ENCODE peak calls at places on chromosomes 5 and 9, in six cellular contexts. One of them, this sample, is unnamed.

GRCh38 chr5:36029914-36030313 is 36.8 kb downstream of the UGT3A2 start:
- DNase-seq in MM.1S: no peak
- DNase-seq in esophagus muscularis mucosa: peak; percentile 72
- DNase-seq in prostate gland: no peak
- DNase-seq in adipocyte: no peak
- DNase-seq in mesenchymal stem cell: no peak
- DNase-seq in this sample: no peak

GRCh38 chr9:127524373-127524772 is 73.1 kb downstream of the LRSAM1 start:
- DNase-seq in prostate gland: no peak
- DNase-seq in esophagus muscularis mucosa: no peak
- DNase-seq in MM.1S: no peak
- DNase-seq in adipocyte: no peak
- DNase-seq in mesenchymal stem cell: peak; percentile 73
- DNase-seq in this sample: no peak

GRCh38 chr5:103923616-103924168 is 361.1 kb upstream of the NUDT12 start:
- DNase-seq in mesenchymal stem cell: no peak
- DNase-seq in MM.1S: no peak
- DNase-seq in esophagus muscularis mucosa: no peak
- DNase-seq in adipocyte: no peak
- DNase-seq in prostate gland: no peak
- DNase-seq in this sample: no peak

GRCh38 chr9:137582286-137582860 is 3.6 kb upstream of the DPH7 start:
- DNase-seq in MM.1S: no peak
- DNase-seq in esophagus muscularis mucosa: no peak
- DNase-seq in prostate gland: no peak
- DNase-seq in adipocyte: no peak
- DNase-seq in mesenchymal stem cell: no peak
- DNase-seq in this sample: no peak

GRCh38 chr5:126641387-126641786 is 40.6 kb downstream of the PHAX start:
- DNase-seq in prostate gland: no peak
- DNase-seq in adipocyte: no peak
- DNase-seq in esophagus muscularis mucosa: no peak
- DNase-seq in mesenchymal stem cell: no peak
- DNase-seq in MM.1S: no peak
- DNase-seq in this sample: no peak

GRCh38 chr5:95221234-95221633 is 63.7 kb downstream of the MCTP1 start:
- DNase-seq in MM.1S: peak; percentile 48
- DNase-seq in adipocyte: no peak
- DNase-seq in mesenchymal stem cell: no peak
- DNase-seq in esophagus muscularis mucosa: no peak
- DNase-seq in prostate gland: no peak
- DNase-seq in this sample: no peak

GRCh38 chr9:126327750-126328120 is 1.1 kb downstream of the MVB12B start:
- DNase-seq in mesenchymal stem cell: peak; percentile 14
- DNase-seq in esophagus muscularis mucosa: no peak
- DNase-seq in adipocyte: peak; percentile 22
- DNase-seq in prostate gland: no peak
- DNase-seq in MM.1S: no peak
- DNase-seq in this sample: no peak

GRCh38 chr9:35227283-35227682 is 65.5 kb downstream of the UNC13B start:
- DNase-seq in adipocyte: no peak
- DNase-seq in prostate gland: no peak
- DNase-seq in mesenchymal stem cell: no peak
- DNase-seq in esophagus muscularis mucosa: no peak
- DNase-seq in MM.1S: no peak
- DNase-seq in this sample: no peak

GRCh38 chr9:115360122-115360521 is 242.2 kb upstream of the TNC start:
- DNase-seq in mesenchymal stem cell: no peak
- DNase-seq in esophagus muscularis mucosa: no peak
- DNase-seq in prostate gland: no peak
- DNase-seq in MM.1S: no peak
- DNase-seq in adipocyte: no peak
- DNase-seq in this sample: no peak

GRCh38 chr9:87167616-87168015 is 220.3 kb upstream of the GAS1 start:
- DNase-seq in prostate gland: no peak
- DNase-seq in adipocyte: no peak
- DNase-seq in esophagus muscularis mucosa: no peak
- DNase-seq in mesenchymal stem cell: no peak
- DNase-seq in MM.1S: no peak
- DNase-seq in this sample: no peak

GRCh38 chr9:69674112-69674511 is 1.9 kb upstream of the APBA1 start:
- DNase-seq in esophagus muscularis mucosa: no peak
- DNase-seq in prostate gland: no peak
- DNase-seq in mesenchymal stem cell: no peak
- DNase-seq in adipocyte: no peak
- DNase-seq in MM.1S: no peak
- DNase-seq in this sample: no peak

GRCh38 chr5:180101451-180102105 is 30.0 kb upstream of the RNF130 start:
- DNase-seq in prostate gland: no peak
- DNase-seq in adipocyte: no peak
- DNase-seq in MM.1S: no peak
- DNase-seq in mesenchymal stem cell: no peak
- DNase-seq in esophagus muscularis mucosa: no peak
- DNase-seq in this sample: no peak

GRCh38 chr9:15873573-15874177 is 320.8 kb downstream of the CCDC171 start:
- DNase-seq in adipocyte: peak; percentile 89
- DNase-seq in mesenchymal stem cell: peak; percentile 58
- DNase-seq in esophagus muscularis mucosa: no peak
- DNase-seq in prostate gland: no peak
- DNase-seq in MM.1S: peak; percentile 48
- DNase-seq in this sample: peak; percentile 39

GRCh38 chr9:33130501-33130900 is 36.6 kb downstream of the B4GALT1 start:
- DNase-seq in prostate gland: no peak
- DNase-seq in adipocyte: peak; percentile 43
- DNase-seq in esophagus muscularis mucosa: no peak
- DNase-seq in mesenchymal stem cell: peak; percentile 72
- DNase-seq in MM.1S: no peak
- DNase-seq in this sample: no peak

GRCh38 chr5:121981254-121981653 is 19.5 kb downstream of the SRFBP1 start:
- DNase-seq in prostate gland: no peak
- DNase-seq in mesenchymal stem cell: no peak
- DNase-seq in MM.1S: no peak
- DNase-seq in adipocyte: no peak
- DNase-seq in esophagus muscularis mucosa: no peak
- DNase-seq in this sample: no peak

GRCh38 chr9:29456940-29457339 is 1883.7 kb upstream of the C9orf72 start:
- DNase-seq in mesenchymal stem cell: peak; percentile 11
- DNase-seq in prostate gland: no peak
- DNase-seq in adipocyte: no peak
- DNase-seq in MM.1S: no peak
- DNase-seq in esophagus muscularis mucosa: no peak
- DNase-seq in this sample: no peak

GRCh38 chr9:73349476-73349875 is 197.8 kb downstream of the ANXA1 start:
- DNase-seq in mesenchymal stem cell: no peak
- DNase-seq in prostate gland: no peak
- DNase-seq in adipocyte: no peak
- DNase-seq in MM.1S: no peak
- DNase-seq in esophagus muscularis mucosa: no peak
- DNase-seq in this sample: no peak

GRCh38 chr5:171537923-171538537 is 118.6 kb downstream of the FGF18 start:
- DNase-seq in adipocyte: no peak
- DNase-seq in esophagus muscularis mucosa: no peak
- DNase-seq in MM.1S: no peak
- DNase-seq in prostate gland: no peak
- DNase-seq in mesenchymal stem cell: no peak
- DNase-seq in this sample: no peak

GRCh38 chr5:96809898-96810297 is 2.2 kb upstream of the ERAP1 start:
- DNase-seq in adipocyte: no peak
- DNase-seq in MM.1S: no peak
- DNase-seq in prostate gland: no peak
- DNase-seq in mesenchymal stem cell: no peak
- DNase-seq in esophagus muscularis mucosa: no peak
- DNase-seq in this sample: no peak

GRCh38 chr5:96812851-96813250 is 5.1 kb upstream of the ERAP1 start:
- DNase-seq in MM.1S: no peak
- DNase-seq in mesenchymal stem cell: no peak
- DNase-seq in adipocyte: no peak
- DNase-seq in esophagus muscularis mucosa: no peak
- DNase-seq in prostate gland: no peak
- DNase-seq in this sample: no peak

GRCh38 chr5:96808541-96808828 is 740 bp upstream of the ERAP1 start:
- DNase-seq in esophagus muscularis mucosa: no peak
- DNase-seq in prostate gland: no peak
- DNase-seq in MM.1S: no peak
- DNase-seq in mesenchymal stem cell: no peak
- DNase-seq in adipocyte: no peak
- DNase-seq in this sample: no peak

GRCh38 chr5:96807099-96807654 is 568 bp downstream of the ERAP1 start:
- DNase-seq in adipocyte: peak; percentile 91
- DNase-seq in mesenchymal stem cell: peak; percentile 73
- DNase-seq in prostate gland: peak; percentile 69
- DNase-seq in esophagus muscularis mucosa: no peak
- DNase-seq in MM.1S: peak; percentile 62
- DNase-seq in this sample: no peak

GRCh38 chr5:96808868-96809558 is 1.3 kb upstream of the ERAP1 start:
- DNase-seq in mesenchymal stem cell: no peak
- DNase-seq in esophagus muscularis mucosa: no peak
- DNase-seq in MM.1S: no peak
- DNase-seq in prostate gland: no peak
- DNase-seq in adipocyte: no peak
- DNase-seq in this sample: no peak
- H3K4me3 ChIP-seq in mesenchymal stem cell: peak overlapping the region; percentile 91
- H3K4me3 ChIP-seq in esophagus muscularis mucosa: peak overlapping the region; percentile 95
- H3K4me3 ChIP-seq in MM.1S: peak overlapping the region; percentile 75
- H3K4me3 ChIP-seq in prostate gland: no peak overlapping the region
- H3K4me3 ChIP-seq in adipocyte: peak overlapping the region; percentile 92
- H3K4me3 ChIP-seq in this sample: peak overlapping the region; percentile 76

DNA sequence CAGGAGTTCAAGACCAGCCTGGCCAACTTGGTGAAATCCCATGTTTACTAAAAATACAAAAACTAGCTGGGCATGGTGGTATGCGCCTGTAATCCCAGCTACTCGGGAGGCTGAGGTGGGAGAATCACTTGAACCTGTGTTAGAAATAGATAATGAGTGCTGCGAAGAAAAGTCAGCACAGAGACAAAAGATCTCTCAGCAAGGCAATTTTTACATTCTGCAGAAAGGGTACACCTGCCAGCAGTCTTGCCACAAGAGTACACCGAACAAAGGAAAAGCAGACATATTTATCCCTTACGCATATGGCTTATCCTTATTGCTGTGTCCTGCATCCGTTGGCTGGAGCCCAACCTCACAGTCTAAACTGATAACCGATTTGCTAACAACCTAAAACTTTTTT is 16.2 kb upstream of the GPBP1 start:
- DNase-seq in adipocyte: no peak
- DNase-seq in MM.1S: no peak
- DNase-seq in esophagus muscularis mucosa: no peak
- DNase-seq in prostate gland: no peak
- DNase-seq in mesenchymal stem cell: no peak
- DNase-seq in this sample: no peak
- H3K4me3 ChIP-seq in adipocyte: no peak overlapping the region
- H3K4me3 ChIP-seq in MM.1S: no peak overlapping the region
- H3K4me3 ChIP-seq in esophagus muscularis mucosa: no peak overlapping the region
- H3K4me3 ChIP-seq in prostate gland: no peak overlapping the region
- H3K4me3 ChIP-seq in mesenchymal stem cell: no peak overlapping the region
- H3K4me3 ChIP-seq in this sample: no peak overlapping the region

GRCh38 chr5:143720689-143721088 is 91.3 kb upstream of the HMHB1 start:
- DNase-seq in adipocyte: no peak
- DNase-seq in esophagus muscularis mucosa: no peak
- DNase-seq in mesenchymal stem cell: no peak
- DNase-seq in MM.1S: no peak
- DNase-seq in prostate gland: no peak
- DNase-seq in this sample: no peak

GRCh38 chr5:143714629-143715028 is 97.3 kb upstream of the HMHB1 start:
- DNase-seq in esophagus muscularis mucosa: no peak
- DNase-seq in adipocyte: no peak
- DNase-seq in mesenchymal stem cell: peak; percentile 42
- DNase-seq in MM.1S: no peak
- DNase-seq in prostate gland: no peak
- DNase-seq in this sample: no peak

GRCh38 chr5:143713331-143714032 is 98.5 kb upstream of the HMHB1 start:
- DNase-seq in MM.1S: no peak
- DNase-seq in prostate gland: no peak
- DNase-seq in esophagus muscularis mucosa: no peak
- DNase-seq in mesenchymal stem cell: no peak
- DNase-seq in adipocyte: peak; percentile 85
- DNase-seq in this sample: no peak

GRCh38 chr5:143717400-143717799 is 94.6 kb upstream of the HMHB1 start:
- DNase-seq in prostate gland: no peak
- DNase-seq in MM.1S: no peak
- DNase-seq in mesenchymal stem cell: peak; percentile 23
- DNase-seq in esophagus muscularis mucosa: no peak
- DNase-seq in adipocyte: peak; percentile 82
- DNase-seq in this sample: no peak

GRCh38 chr5:143716856-143717255 is 95.1 kb upstream of the HMHB1 start:
- DNase-seq in MM.1S: no peak
- DNase-seq in mesenchymal stem cell: no peak
- DNase-seq in prostate gland: no peak
- DNase-seq in esophagus muscularis mucosa: no peak
- DNase-seq in adipocyte: peak; percentile 34
- DNase-seq in this sample: no peak
- H3K4me3 ChIP-seq in MM.1S: no peak overlapping the region
- H3K4me3 ChIP-seq in mesenchymal stem cell: no peak overlapping the region
- H3K4me3 ChIP-seq in prostate gland: no peak overlapping the region
- H3K4me3 ChIP-seq in esophagus muscularis mucosa: no peak overlapping the region
- H3K4me3 ChIP-seq in adipocyte: no peak overlapping the region
- H3K4me3 ChIP-seq in this sample: no peak overlapping the region

DNA sequence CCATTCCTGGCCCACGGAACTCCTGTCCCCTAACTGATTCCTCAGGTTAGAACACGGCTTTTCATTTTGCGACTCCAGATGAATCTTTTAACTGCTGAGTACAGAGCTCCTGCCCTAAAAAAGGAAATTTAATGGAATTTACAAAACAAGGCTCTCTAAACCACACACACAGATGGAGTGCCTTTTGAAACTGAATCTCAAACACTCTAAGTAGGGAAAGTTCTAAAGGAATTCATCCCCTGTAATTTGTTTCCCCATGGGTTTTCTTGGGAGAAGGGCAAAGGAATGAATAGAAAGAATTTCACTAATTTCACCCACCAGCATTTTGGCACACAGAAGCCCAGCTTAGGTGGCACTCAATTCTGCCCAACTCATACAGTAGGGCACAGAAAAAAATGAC is 106.5 kb downstream of the THBS4 start:
- DNase-seq in prostate gland: no peak
- DNase-seq in mesenchymal stem cell: no peak
- DNase-seq in adipocyte: peak; percentile 39
- DNase-seq in esophagus muscularis mucosa: no peak
- DNase-seq in MM.1S: no peak
- DNase-seq in this sample: no peak
- H3K4me3 ChIP-seq in prostate gland: no peak overlapping the region
- H3K4me3 ChIP-seq in mesenchymal stem cell: no peak overlapping the region
- H3K4me3 ChIP-seq in adipocyte: no peak overlapping the region
- H3K4me3 ChIP-seq in esophagus muscularis mucosa: no peak overlapping the region
- H3K4me3 ChIP-seq in MM.1S: no peak overlapping the region
- H3K4me3 ChIP-seq in this sample: no peak overlapping the region

GRCh38 chr9:14766299-14766698 is 43.8 kb upstream of the CER1 start:
- DNase-seq in esophagus muscularis mucosa: no peak
- DNase-seq in adipocyte: no peak
- DNase-seq in prostate gland: no peak
- DNase-seq in mesenchymal stem cell: no peak
- DNase-seq in MM.1S: no peak
- DNase-seq in this sample: no peak

GRCh38 chr9:14769235-14769580 is 46.7 kb upstream of the CER1 start:
- DNase-seq in mesenchymal stem cell: no peak
- DNase-seq in adipocyte: peak; percentile 2
- DNase-seq in prostate gland: no peak
- DNase-seq in MM.1S: no peak
- DNase-seq in esophagus muscularis mucosa: no peak
- DNase-seq in this sample: no peak

GRCh38 chr9:14770592-14770991 is 48.1 kb upstream of the CER1 start:
- DNase-seq in mesenchymal stem cell: no peak
- DNase-seq in prostate gland: no peak
- DNase-seq in esophagus muscularis mucosa: no peak
- DNase-seq in adipocyte: no peak
- DNase-seq in MM.1S: no peak
- DNase-seq in this sample: no peak

GRCh38 chr9:14768561-14769234 is 46.2 kb upstream of the CER1 start:
- DNase-seq in prostate gland: peak; percentile 13
- DNase-seq in MM.1S: peak; percentile 21
- DNase-seq in adipocyte: peak; percentile 81
- DNase-seq in mesenchymal stem cell: peak; percentile 56
- DNase-seq in esophagus muscularis mucosa: no peak
- DNase-seq in this sample: peak; percentile 32
- H3K4me3 ChIP-seq in prostate gland: no peak overlapping the region
- H3K4me3 ChIP-seq in MM.1S: no peak overlapping the region
- H3K4me3 ChIP-seq in adipocyte: peak overlapping the region; percentile 63
- H3K4me3 ChIP-seq in mesenchymal stem cell: no peak overlapping the region
- H3K4me3 ChIP-seq in esophagus muscularis mucosa: no peak overlapping the region
- H3K4me3 ChIP-seq in this sample: no peak overlapping the region